ENCODE peak calls at places on chromosomes 12 and 14, in ten cellular contexts. One of them, this sample, is unnamed.

GRCh38 chr12:131094831-131095805 is 141.4 kb downstream of the ADGRD1 start:
- DNase-seq in fibroblast of the aortic adventitia: no peak
- DNase-seq in T-helper 2 cell: no peak
- DNase-seq in colonic mucosa: no peak
- DNase-seq in right lobe of liver: peak
- DNase-seq in left ventricle myocardium inferior: no peak
- DNase-seq in neural crest cell: no peak
- DNase-seq in naive thymus-derived CD8-positive, alpha-beta T cell: no peak
- DNase-seq in Peyer's patch: peak
- DNase-seq in NAMALWA: no peak
- DNase-seq in this sample: no peak

GRCh38 chr14:55440385-55440784 is at the start of gene TBPL2:
- DNase-seq in T-helper 2 cell: no peak
- DNase-seq in fibroblast of the aortic adventitia: no peak
- DNase-seq in right lobe of liver: no peak
- DNase-seq in naive thymus-derived CD8-positive, alpha-beta T cell: no peak
- DNase-seq in neural crest cell: no peak
- DNase-seq in Peyer's patch: no peak
- DNase-seq in left ventricle myocardium inferior: no peak
- DNase-seq in colonic mucosa: no peak
- DNase-seq in NAMALWA: no peak
- DNase-seq in this sample: no peak

GRCh38 chr14:23294734-23295561 is 7.7 kb downstream of the PPP1R3E start:
- DNase-seq in Peyer's patch: peak
- DNase-seq in left ventricle myocardium inferior: no peak
- DNase-seq in naive thymus-derived CD8-positive, alpha-beta T cell: peak
- DNase-seq in NAMALWA: peak
- DNase-seq in T-helper 2 cell: peak
- DNase-seq in colonic mucosa: peak
- DNase-seq in neural crest cell: peak
- DNase-seq in right lobe of liver: no peak
- DNase-seq in fibroblast of the aortic adventitia: peak
- DNase-seq in this sample: peak

GRCh38 chr14:99427632-99428315 is 52.9 kb downstream of the SETD3 start:
- DNase-seq in T-helper 2 cell: no peak
- DNase-seq in neural crest cell: no peak
- DNase-seq in right lobe of liver: no peak
- DNase-seq in left ventricle myocardium inferior: no peak
- DNase-seq in NAMALWA: no peak
- DNase-seq in fibroblast of the aortic adventitia: no peak
- DNase-seq in Peyer's patch: no peak
- DNase-seq in naive thymus-derived CD8-positive, alpha-beta T cell: no peak
- DNase-seq in colonic mucosa: no peak
- DNase-seq in this sample: no peak

GRCh38 chr12:43578782-43579181 is 26.8 kb upstream of the ADAMTS20 start:
- DNase-seq in fibroblast of the aortic adventitia: peak
- DNase-seq in NAMALWA: no peak
- DNase-seq in colonic mucosa: no peak
- DNase-seq in left ventricle myocardium inferior: no peak
- DNase-seq in naive thymus-derived CD8-positive, alpha-beta T cell: no peak
- DNase-seq in T-helper 2 cell: no peak
- DNase-seq in Peyer's patch: no peak
- DNase-seq in right lobe of liver: no peak
- DNase-seq in neural crest cell: no peak
- DNase-seq in this sample: no peak

GRCh38 chr14:89721991-89722390 is 232.5 kb downstream of the EFCAB11 start:
- DNase-seq in Peyer's patch: peak
- DNase-seq in right lobe of liver: no peak
- DNase-seq in left ventricle myocardium inferior: no peak
- DNase-seq in naive thymus-derived CD8-positive, alpha-beta T cell: no peak
- DNase-seq in NAMALWA: no peak
- DNase-seq in T-helper 2 cell: no peak
- DNase-seq in colonic mucosa: no peak
- DNase-seq in neural crest cell: no peak
- DNase-seq in fibroblast of the aortic adventitia: no peak
- DNase-seq in this sample: no peak

GRCh38 chr12:101165319-101165718 is 44.7 kb downstream of the SLC5A8 start:
- DNase-seq in left ventricle myocardium inferior: no peak
- DNase-seq in Peyer's patch: no peak
- DNase-seq in T-helper 2 cell: no peak
- DNase-seq in right lobe of liver: no peak
- DNase-seq in naive thymus-derived CD8-positive, alpha-beta T cell: no peak
- DNase-seq in colonic mucosa: no peak
- DNase-seq in fibroblast of the aortic adventitia: no peak
- DNase-seq in neural crest cell: no peak
- DNase-seq in NAMALWA: no peak
- DNase-seq in this sample: no peak

GRCh38 chr14:96203116-96203515 is 1.5 kb upstream of the BDKRB2 start:
- DNase-seq in NAMALWA: no peak
- DNase-seq in naive thymus-derived CD8-positive, alpha-beta T cell: no peak
- DNase-seq in colonic mucosa: no peak
- DNase-seq in T-helper 2 cell: no peak
- DNase-seq in fibroblast of the aortic adventitia: no peak
- DNase-seq in left ventricle myocardium inferior: no peak
- DNase-seq in right lobe of liver: no peak
- DNase-seq in neural crest cell: no peak
- DNase-seq in Peyer's patch: no peak
- DNase-seq in this sample: no peak

GRCh38 chr12:42086021-42086420 is 58.7 kb downstream of the GXYLT1 start:
- DNase-seq in right lobe of liver: no peak
- DNase-seq in neural crest cell: no peak
- DNase-seq in fibroblast of the aortic adventitia: peak
- DNase-seq in Peyer's patch: no peak
- DNase-seq in colonic mucosa: no peak
- DNase-seq in T-helper 2 cell: no peak
- DNase-seq in NAMALWA: no peak
- DNase-seq in left ventricle myocardium inferior: no peak
- DNase-seq in naive thymus-derived CD8-positive, alpha-beta T cell: no peak
- DNase-seq in this sample: no peak

GRCh38 chr14:23357261-23357660 is 4.6 kb upstream of the SLC22A17 start:
- DNase-seq in right lobe of liver: no peak
- DNase-seq in left ventricle myocardium inferior: no peak
- DNase-seq in NAMALWA: no peak
- DNase-seq in fibroblast of the aortic adventitia: no peak
- DNase-seq in neural crest cell: no peak
- DNase-seq in naive thymus-derived CD8-positive, alpha-beta T cell: no peak
- DNase-seq in Peyer's patch: peak
- DNase-seq in T-helper 2 cell: no peak
- DNase-seq in colonic mucosa: no peak
- DNase-seq in this sample: no peak

GRCh38 chr14:74302160-74302628 is 540 bp downstream of the ABCD4 start:
- DNase-seq in NAMALWA: peak
- DNase-seq in Peyer's patch: no peak
- DNase-seq in fibroblast of the aortic adventitia: peak
- DNase-seq in naive thymus-derived CD8-positive, alpha-beta T cell: peak
- DNase-seq in neural crest cell: no peak
- DNase-seq in T-helper 2 cell: no peak
- DNase-seq in left ventricle myocardium inferior: no peak
- DNase-seq in colonic mucosa: no peak
- DNase-seq in right lobe of liver: no peak
- DNase-seq in this sample: peak

GRCh38 chr12:33205986-33206385 is 233.6 kb downstream of the SYT10 start:
- DNase-seq in fibroblast of the aortic adventitia: no peak
- DNase-seq in naive thymus-derived CD8-positive, alpha-beta T cell: no peak
- DNase-seq in NAMALWA: no peak
- DNase-seq in colonic mucosa: no peak
- DNase-seq in left ventricle myocardium inferior: no peak
- DNase-seq in Peyer's patch: no peak
- DNase-seq in T-helper 2 cell: no peak
- DNase-seq in right lobe of liver: no peak
- DNase-seq in neural crest cell: no peak
- DNase-seq in this sample: no peak

GRCh38 chr12:120590741-120591407 is 9.7 kb upstream of the POP5 start:
- DNase-seq in neural crest cell: no peak
- DNase-seq in colonic mucosa: peak
- DNase-seq in left ventricle myocardium inferior: no peak
- DNase-seq in Peyer's patch: peak
- DNase-seq in right lobe of liver: no peak
- DNase-seq in naive thymus-derived CD8-positive, alpha-beta T cell: no peak
- DNase-seq in fibroblast of the aortic adventitia: no peak
- DNase-seq in NAMALWA: no peak
- DNase-seq in T-helper 2 cell: no peak
- DNase-seq in this sample: no peak

GRCh38 chr14:100012478-100012925 is 52.7 kb upstream of the EVL start:
- DNase-seq in right lobe of liver: no peak
- DNase-seq in colonic mucosa: no peak
- DNase-seq in naive thymus-derived CD8-positive, alpha-beta T cell: no peak
- DNase-seq in NAMALWA: no peak
- DNase-seq in Peyer's patch: no peak
- DNase-seq in T-helper 2 cell: no peak
- DNase-seq in fibroblast of the aortic adventitia: peak
- DNase-seq in left ventricle myocardium inferior: no peak
- DNase-seq in neural crest cell: no peak
- DNase-seq in this sample: no peak

GRCh38 chr12:105064564-105065222 is 19.6 kb downstream of the ALDH1L2 start:
- DNase-seq in T-helper 2 cell: no peak
- DNase-seq in left ventricle myocardium inferior: no peak
- DNase-seq in Peyer's patch: no peak
- DNase-seq in NAMALWA: no peak
- DNase-seq in colonic mucosa: no peak
- DNase-seq in neural crest cell: no peak
- DNase-seq in naive thymus-derived CD8-positive, alpha-beta T cell: no peak
- DNase-seq in fibroblast of the aortic adventitia: no peak
- DNase-seq in right lobe of liver: no peak
- DNase-seq in this sample: no peak

GRCh38 chr12:6224550-6224949 is 24.4 kb downstream of the CD9 start:
- DNase-seq in colonic mucosa: no peak
- DNase-seq in neural crest cell: no peak
- DNase-seq in naive thymus-derived CD8-positive, alpha-beta T cell: no peak
- DNase-seq in NAMALWA: peak
- DNase-seq in T-helper 2 cell: no peak
- DNase-seq in left ventricle myocardium inferior: no peak
- DNase-seq in Peyer's patch: no peak
- DNase-seq in fibroblast of the aortic adventitia: no peak
- DNase-seq in right lobe of liver: no peak
- DNase-seq in this sample: no peak

GRCh38 chr12:57893460-57894353 is 47.2 kb upstream of the CTDSP2 start:
- DNase-seq in colonic mucosa: peak
- DNase-seq in Peyer's patch: peak
- DNase-seq in NAMALWA: no peak
- DNase-seq in T-helper 2 cell: no peak
- DNase-seq in left ventricle myocardium inferior: peak
- DNase-seq in naive thymus-derived CD8-positive, alpha-beta T cell: no peak
- DNase-seq in neural crest cell: peak
- DNase-seq in right lobe of liver: peak
- DNase-seq in fibroblast of the aortic adventitia: peak
- DNase-seq in this sample: no peak

GRCh38 chr12:4858385-4858784 is 51.3 kb upstream of the KCNA1 start:
- DNase-seq in left ventricle myocardium inferior: no peak
- DNase-seq in colonic mucosa: no peak
- DNase-seq in T-helper 2 cell: no peak
- DNase-seq in Peyer's patch: no peak
- DNase-seq in right lobe of liver: peak
- DNase-seq in NAMALWA: no peak
- DNase-seq in neural crest cell: peak
- DNase-seq in naive thymus-derived CD8-positive, alpha-beta T cell: no peak
- DNase-seq in fibroblast of the aortic adventitia: no peak
- DNase-seq in this sample: no peak

GRCh38 chr14:50093496-50093895 is 22.9 kb downstream of the VCPKMT start:
- DNase-seq in neural crest cell: no peak
- DNase-seq in T-helper 2 cell: no peak
- DNase-seq in naive thymus-derived CD8-positive, alpha-beta T cell: no peak
- DNase-seq in Peyer's patch: no peak
- DNase-seq in right lobe of liver: no peak
- DNase-seq in colonic mucosa: no peak
- DNase-seq in left ventricle myocardium inferior: no peak
- DNase-seq in NAMALWA: no peak
- DNase-seq in fibroblast of the aortic adventitia: no peak
- DNase-seq in this sample: no peak

GRCh38 chr14:68506021-68506644 is 286.7 kb downstream of the ZFP36L1 start:
- DNase-seq in right lobe of liver: no peak
- DNase-seq in Peyer's patch: no peak
- DNase-seq in naive thymus-derived CD8-positive, alpha-beta T cell: no peak
- DNase-seq in left ventricle myocardium inferior: no peak
- DNase-seq in colonic mucosa: no peak
- DNase-seq in neural crest cell: no peak
- DNase-seq in fibroblast of the aortic adventitia: peak
- DNase-seq in NAMALWA: peak
- DNase-seq in T-helper 2 cell: no peak
- DNase-seq in this sample: no peak

GRCh38 chr14:104694991-104695659 is 5.7 kb downstream of the INF2 start:
- DNase-seq in T-helper 2 cell: no peak
- DNase-seq in neural crest cell: no peak
- DNase-seq in colonic mucosa: no peak
- DNase-seq in left ventricle myocardium inferior: peak
- DNase-seq in Peyer's patch: peak
- DNase-seq in naive thymus-derived CD8-positive, alpha-beta T cell: peak
- DNase-seq in NAMALWA: no peak
- DNase-seq in right lobe of liver: no peak
- DNase-seq in fibroblast of the aortic adventitia: no peak
- DNase-seq in this sample: peak